ENCODE peak calls at places on chromosomes 12 and 14, in eight cellular contexts. M is transverse colon; D is cardiac muscle cell; T is neuronal stem cell; B is CD8-positive, alpha-beta T cell; P is left ventricle myocardium inferior; G is CD4-positive, alpha-beta memory T cell; Y is GM23248. Q is an unnamed sample.

GRCh38 chr14:55891692-55892091 is 226.5 kb upstream of the PELI2 start:
- DNase-seq in P (no peak), M (no peak), B (no peak), T (no peak), Y (no peak), D (no peak), G (no peak), Q (no peak)

GRCh38 chr14:104579507-104579906 is at the start of gene C14orf180:
- DNase-seq in P (peak; percentile 72), B (no peak), T (no peak), G (no peak), Y (no peak), M (peak; percentile 57), D (no peak), Q (no peak)

GRCh38 chr12:92442782-92443181 is 260.0 kb upstream of the PLEKHG7 start:
- DNase-seq in Y (no peak), G (no peak), M (no peak), T (no peak), B (no peak), D (peak; percentile 57), P (no peak), Q (no peak)

GRCh38 chr12:42482820-42483533 is 106.6 kb downstream of the PRICKLE1 start:
- DNase-seq in D (peak; percentile 79), T (peak; percentile 86), B (peak; percentile 37), Y (peak; percentile 82), M (peak; percentile 66), G (peak; percentile 29), P (peak; percentile 79), Q (peak; percentile 73)

GRCh38 chr14:96747006-96747405 is 50.2 kb upstream of the VRK1 start:
- DNase-seq in M (no peak), B (no peak), G (no peak), Y (no peak), P (no peak), T (no peak), D (no peak), Q (no peak)

GRCh38 chr12:52332381-52332780 is 11.2 kb upstream of the KRT83 start:
- DNase-seq in M (no peak), B (no peak), P (no peak), T (no peak), D (no peak), G (no peak), Y (no peak), Q (no peak)

GRCh38 chr14:20489093-20489994 is 16.0 kb upstream of the RNASE10 start:
- DNase-seq in B (peak; percentile 20), P (no peak), D (no peak), Y (peak; percentile 47), G (peak; percentile 24), T (no peak), M (no peak), Q (no peak)

GRCh38 chr12:41103614-41104013 is 84.5 kb upstream of the PDZRN4 start:
- DNase-seq in B (no peak), M (no peak), P (no peak), Y (peak; percentile 14), G (no peak), D (no peak), T (no peak), Q (no peak)

GRCh38 chr14:96832351-96832750 is 35.2 kb downstream of the VRK1 start:
- DNase-seq in M (no peak), G (no peak), P (no peak), D (no peak), Y (peak; percentile 13), B (no peak), T (no peak), Q (no peak)

GRCh38 chr12:7959278-7960063 is 23.5 kb upstream of the SLC2A3 start:
- DNase-seq in M (peak; percentile 41), P (no peak), D (peak; percentile 39), B (peak; percentile 68), T (peak; percentile 32), Y (peak; percentile 25), G (peak; percentile 51), Q (peak; percentile 57)

GRCh38 chr12:49188205-49188915 is 520 bp downstream of the TUBA1A start:
- DNase-seq in D (peak; percentile 84), B (peak; percentile 84), P (peak; percentile 90), Y (peak; percentile 91), T (no peak), G (peak; percentile 88), M (peak; percentile 83), Q (peak; percentile 78)

GRCh38 chr14:74425525-74426201 is 347 bp downstream of the SYNDIG1L start:
- DNase-seq in G (peak; percentile 57), T (peak; percentile 78), P (peak; percentile 38), Y (peak; percentile 55), D (peak; percentile 18), M (peak; percentile 28), B (peak; percentile 55), Q (no peak)

GRCh38 chr12:102096855-102097254 is 23.1 kb downstream of the NUP37 start:
- DNase-seq in T (no peak), M (no peak), Y (no peak), B (no peak), P (no peak), D (no peak), G (no peak), Q (no peak)
- H3K4me1 ChIP-seq in T (no peaks in the 10 kb centered on the region), M (no peaks in the 10 kb centered on the region), Y (peaks cover 24% of the 10 kb centered on the region), B (no peaks in the 10 kb centered on the region), P (peaks cover 26% of the 10 kb centered on the region), D (no peaks in the 10 kb centered on the region), G (no peaks in the 10 kb centered on the region), Q (no peaks in the 10 kb centered on the region)

GRCh38 chr12:11793896-11794295 is 144.4 kb downstream of the ETV6 start:
- DNase-seq in G (no peak), T (no peak), D (no peak), B (no peak), P (no peak), Y (no peak), M (no peak), Q (no peak)

GRCh38 chr12:11795910-11796459 is 146.5 kb downstream of the ETV6 start:
- DNase-seq in T (peak; percentile 27), G (no peak), B (no peak), P (no peak), D (peak; percentile 74), Y (peak; percentile 38), M (no peak), Q (no peak)

GRCh38 chr12:11795192-11795909 is 145.9 kb downstream of the ETV6 start:
- DNase-seq in D (no peak), G (no peak), B (no peak), T (no peak), M (peak; percentile 68), P (no peak), Y (peak; percentile 22), Q (no peak)

GRCh38 chr12:11794311-11794710 is 144.8 kb downstream of the ETV6 start:
- DNase-seq in M (no peak), G (no peak), P (no peak), Y (no peak), B (no peak), D (no peak), T (no peak), Q (no peak)

DNA sequence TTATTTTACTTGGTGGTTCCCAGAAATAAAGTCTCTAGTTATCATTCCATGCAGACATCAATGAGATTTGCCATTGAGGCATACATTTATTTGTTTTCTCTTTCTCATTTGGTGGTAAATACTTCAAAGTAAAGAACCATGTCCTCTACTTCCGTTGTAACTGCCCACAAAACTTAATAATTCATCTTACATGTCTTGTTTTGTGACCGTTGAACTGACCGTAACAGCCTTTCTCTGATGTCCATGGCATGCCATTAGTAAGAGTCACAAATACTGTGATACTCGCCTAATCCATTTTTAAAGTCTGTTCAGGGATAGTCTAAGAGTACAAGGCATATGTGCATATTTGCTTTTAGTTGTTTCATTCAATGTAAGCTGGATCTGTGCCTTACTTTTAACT is 145.3 kb downstream of the ETV6 start:
- DNase-seq in M (no peak), G (no peak), Y (no peak), D (no peak), P (no peak), T (no peak), B (no peak), Q (no peak)
- H3K4me1 ChIP-seq in M (peaks cover 63% of the 10 kb centered on the region), G (peaks cover 27% of the 10 kb centered on the region), Y (peaks cover 42% of the 10 kb centered on the region), D (peaks cover 62% of the 10 kb centered on the region), P (peaks cover 81% of the 10 kb centered on the region), T (peaks cover 22% of the 10 kb centered on the region), B (peaks cover 11% of the 10 kb centered on the region), Q (peaks cover 21% of the 10 kb centered on the region)

GRCh38 chr12:88816201-88816600 is 235.9 kb upstream of the KITLG start:
- DNase-seq in D (no peak), G (no peak), Y (no peak), B (no peak), M (no peak), P (no peak), T (no peak), Q (no peak)

GRCh38 chr12:88814789-88815188 is 234.5 kb upstream of the KITLG start:
- DNase-seq in Y (no peak), T (no peak), M (no peak), B (no peak), G (no peak), P (no peak), D (no peak), Q (no peak)

GRCh38 chr12:88812610-88813009 is 232.3 kb upstream of the KITLG start:
- DNase-seq in P (no peak), Y (no peak), B (no peak), G (no peak), D (no peak), M (no peak), T (no peak), Q (no peak)

GRCh38 chr12:88805692-88806091 is 225.4 kb upstream of the KITLG start:
- DNase-seq in Y (peak; percentile 60), P (no peak), G (no peak), D (no peak), T (peak; percentile 5), B (no peak), M (no peak), Q (no peak)

DNA sequence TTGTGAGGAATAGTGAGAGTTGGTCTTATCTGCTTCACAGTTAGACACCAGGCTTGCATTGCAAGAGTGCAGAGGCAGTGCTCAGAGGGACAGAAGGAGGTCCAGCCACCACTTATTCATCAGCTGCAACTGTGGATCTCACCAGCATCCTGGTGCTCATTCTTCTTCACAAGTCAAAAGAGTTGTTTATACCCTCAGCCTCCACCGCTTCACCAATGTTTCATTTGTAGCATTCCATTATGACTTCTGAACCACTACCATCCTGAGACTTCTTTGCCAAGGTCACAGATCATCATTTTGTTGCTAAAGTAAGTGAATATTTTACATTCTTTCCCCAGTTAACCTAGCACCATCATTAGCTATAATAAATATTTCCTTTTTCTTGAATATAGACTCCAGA is 230.5 kb upstream of the KITLG start:
- DNase-seq in G (no peak), B (no peak), T (no peak), Y (no peak), D (no peak), P (no peak), M (no peak), Q (no peak)
- H3K4me1 ChIP-seq in G (no peaks in the 10 kb centered on the region), B (no peaks in the 10 kb centered on the region), T (no peaks in the 10 kb centered on the region), Y (peaks cover 16% of the 10 kb centered on the region), D (no peaks in the 10 kb centered on the region), P (no peaks in the 10 kb centered on the region), M (no peaks in the 10 kb centered on the region), Q (no peaks in the 10 kb centered on the region)

DNA sequence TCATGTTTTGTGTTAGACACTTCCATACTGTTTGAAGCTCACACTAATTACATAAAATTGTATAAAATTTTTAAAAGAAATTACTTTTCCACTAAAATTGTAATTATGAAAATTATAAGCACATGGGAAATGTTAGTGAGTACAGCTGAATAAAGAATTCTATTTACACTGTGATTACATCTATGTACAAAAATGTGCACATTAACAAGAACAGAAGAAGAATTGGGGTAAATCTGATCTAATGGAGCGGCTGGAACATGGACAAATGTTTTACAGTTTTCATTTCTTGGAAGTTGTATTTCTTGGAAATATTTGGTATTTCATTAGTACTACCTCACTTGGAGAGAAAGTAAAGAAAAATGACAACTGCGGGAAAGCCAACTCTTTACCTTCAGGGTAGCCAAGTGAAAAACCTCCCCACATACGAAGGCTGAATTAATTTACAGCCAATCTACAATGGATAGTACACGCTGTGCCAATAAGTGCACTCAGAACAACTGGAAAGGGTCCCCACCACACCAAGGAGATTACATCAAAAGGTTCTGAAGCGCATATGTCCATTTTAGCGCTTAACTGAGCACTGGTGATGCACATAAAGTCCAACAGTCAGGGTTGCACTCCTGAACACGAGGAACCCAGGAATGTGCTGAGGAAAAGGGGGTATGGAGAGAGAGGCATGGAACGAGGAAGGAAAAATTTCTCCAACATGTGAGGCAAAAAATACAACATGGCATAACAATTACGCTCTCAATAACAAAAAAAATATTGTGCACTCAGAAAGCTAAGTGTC is 17.5 kb downstream of the MED13L start:
- DNase-seq in P (no peak), M (no peak), B (no peak), Y (no peak), D (no peak), T (no peak), G (no peak), Q (no peak)
- H3K4me1 ChIP-seq in P (peaks cover 95% of the 10 kb centered on the region), M (peaks cover 71% of the 10 kb centered on the region), B (peaks cover 54% of the 10 kb centered on the region), Y (peaks cover 49% of the 10 kb centered on the region), D (peaks cover 37% of the 10 kb centered on the region), T (peaks cover 16% of the 10 kb centered on the region), G (peaks cover 76% of the 10 kb centered on the region), Q (no peaks in the 10 kb centered on the region)